ENCODE peak calls at places on chromosomes 2 and 18, in ten cellular contexts. D is stomach, F is tibial artery, K is esophagus squamous epithelium, R is uterus, W is psoas muscle, Z is neuronal stem cell, I is ovary, V is suprapubic skin, L is mucosa of descending colon. T is an unnamed sample.
A peak's percentile ranks its signal among the peaks of the same experiment; 100 is the strongest.

GRCh38 chr18:3383381-3383915 is 66.5 kb upstream of the TGIF1 start:
- DNase-seq in I (no peak), D (no peak), R (no peak), Z (peak; percentile 32), L (no peak), F (no peak), V (no peak), K (no peak), W (no peak), T (no peak)

GRCh38 chr2:149652520-149652919 is 64.9 kb upstream of the MMADHC start:
- DNase-seq in K (no peak), Z (no peak), F (no peak), R (no peak), W (no peak), I (no peak), L (no peak), V (no peak), D (no peak), T (no peak)

GRCh38 chr2:235963853-235964577 is 204.2 kb downstream of the GBX2 start:
- DNase-seq in W (no peak), V (no peak), F (no peak), I (no peak), Z (no peak), R (no peak), K (no peak), L (no peak), D (no peak), T (no peak)

GRCh38 chr2:218010116-218010837 is 7.5 kb upstream of the TNS1 start:
- DNase-seq in I (peak; percentile 85), V (no peak), Z (peak; percentile 51), W (peak; percentile 82), F (peak; percentile 85), R (peak; percentile 76), K (no peak), D (peak; percentile 65), L (no peak), T (peak; percentile 82)

GRCh38 chr2:131394147-131394931 is 30.4 kb upstream of the RAB6D start:
- DNase-seq in L (peak; percentile 56), F (no peak), I (no peak), K (no peak), D (no peak), V (no peak), R (no peak), W (peak; percentile 54), Z (peak; percentile 44), T (no peak)

GRCh38 chr2:28982381-28982950 is 1.4 kb downstream of the TOGARAM2 start:
- DNase-seq in I (no peak), R (no peak), D (no peak), K (no peak), W (no peak), Z (no peak), L (no peak), V (no peak), F (peak; percentile 48), T (no peak)

GRCh38 chr2:25341753-25342371 is at the start of gene DNMT3A:
- DNase-seq in W (peak; percentile 86), V (no peak), L (peak; percentile 79), Z (no peak), I (peak; percentile 86), R (peak; percentile 75), F (peak; percentile 81), K (no peak), D (peak; percentile 74), T (peak; percentile 56)

GRCh38 chr2:190867182-190867581 is 13.4 kb upstream of the GLS start:
- DNase-seq in R (no peak), Z (no peak), L (no peak), I (no peak), D (no peak), W (no peak), V (no peak), F (no peak), K (no peak), T (no peak)

GRCh38 chr2:42141687-42142475 is 27.3 kb upstream of the EML4 start:
- DNase-seq in R (peak; percentile 56), K (no peak), Z (no peak), W (no peak), L (peak; percentile 73), I (peak; percentile 56), F (peak; percentile 75), D (peak; percentile 63), V (peak; percentile 81), T (peak; percentile 69)

GRCh38 chr2:159091381-159091780 is 122.9 kb downstream of the TANC1 start:
- DNase-seq in V (no peak), W (no peak), I (no peak), L (no peak), D (no peak), R (no peak), K (no peak), Z (no peak), F (no peak), T (no peak)

GRCh38 chr2:181774601-181775179 is 94.4 kb upstream of the NEUROD1 start:
- DNase-seq in Z (no peak), W (no peak), F (no peak), D (no peak), V (no peak), R (no peak), L (no peak), K (no peak), I (no peak), T (no peak)

GRCh38 chr2:12579018-12579417 is 137.7 kb upstream of the TRIB2 start:
- DNase-seq in F (no peak), L (no peak), Z (no peak), K (no peak), R (no peak), W (no peak), D (no peak), V (no peak), I (no peak), T (no peak)

GRCh38 chr2:195317533-195317932 is 339.5 kb upstream of the SLC39A10 start:
- DNase-seq in D (no peak), I (no peak), W (no peak), R (no peak), F (no peak), Z (no peak), K (no peak), V (no peak), L (no peak), T (no peak)

GRCh38 chr2:204027105-204027504 is 90.5 kb downstream of the ICOS start:
- DNase-seq in F (no peak), K (no peak), R (no peak), Z (no peak), L (no peak), D (no peak), I (no peak), W (no peak), V (no peak), T (no peak)

GRCh38 chr2:30428827-30429461 is 18.1 kb upstream of the LCLAT1 start:
- DNase-seq in I (no peak), Z (no peak), W (no peak), R (no peak), K (no peak), F (no peak), D (no peak), V (no peak), L (no peak), T (no peak)

GRCh38 chr18:9741821-9742541 is 33.9 kb downstream of the RAB31 start:
- DNase-seq in K (no peak), D (no peak), R (no peak), F (peak; percentile 71), I (no peak), L (no peak), V (no peak), Z (no peak), W (peak; percentile 71), T (no peak)
- H3K4me1 ChIP-seq in K (peaks cover 56% of the 10 kb centered on the region), D (peaks cover 12% of the 10 kb centered on the region), R (peaks cover 10% of the 10 kb centered on the region), F (no peaks in the 10 kb centered on the region), I (peaks cover 13% of the 10 kb centered on the region), L (peaks cover 4% of the 10 kb centered on the region), V (peaks cover 26% of the 10 kb centered on the region), Z (peaks cover 30% of the 10 kb centered on the region), W (peaks cover 4% of the 10 kb centered on the region), T (peaks cover 17% of the 10 kb centered on the region)

DNA sequence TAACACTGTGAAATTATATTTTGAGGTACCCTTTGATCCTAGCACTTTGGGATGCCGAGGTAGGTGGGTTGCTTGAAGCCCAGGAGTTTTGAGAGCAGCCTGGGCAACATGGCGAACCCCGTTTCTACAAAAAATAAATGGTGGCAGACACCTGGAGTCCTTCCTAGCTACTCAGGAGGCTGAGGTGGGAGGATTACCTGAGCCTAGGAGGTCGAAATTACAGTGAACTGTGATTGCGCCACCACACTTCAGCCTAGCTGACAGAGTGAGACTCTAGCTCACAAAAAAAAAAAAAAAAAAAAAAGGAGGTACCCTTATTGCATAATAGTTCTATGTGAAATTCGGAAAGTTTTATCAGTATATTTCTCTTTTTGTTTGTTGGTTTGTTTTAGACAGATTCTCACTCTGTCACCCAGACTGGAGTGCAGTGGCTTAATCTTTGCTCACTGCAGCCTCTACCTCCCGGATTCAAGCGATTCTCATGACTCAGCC is 59.2 kb upstream of the SCYGR2 start:
- DNase-seq in I (no peak), F (no peak), Z (no peak), V (no peak), W (no peak), L (no peak), K (no peak), D (no peak), R (no peak), T (no peak)
- H3K36me3 ChIP-seq in I (no peaks in the 10 kb centered on the region), F (peaks cover 43% of the 10 kb centered on the region), Z (peaks cover 57% of the 10 kb centered on the region), V (peaks cover 63% of the 10 kb centered on the region), W (peaks cover 3% of the 10 kb centered on the region), L (no peaks in the 10 kb centered on the region), K (peaks cover 12% of the 10 kb centered on the region), D (peaks cover 74% of the 10 kb centered on the region), R (no peaks in the 10 kb centered on the region), T (peaks cover 16% of the 10 kb centered on the region)

GRCh38 chr2:85257359-85258193 is 70.2 kb downstream of the TGOLN2 start:
- DNase-seq in K (no peak), W (no peak), D (no peak), L (no peak), Z (no peak), I (no peak), F (no peak), R (no peak), V (no peak), T (no peak)
- H3K4me1 ChIP-seq in K (peaks cover 70% of the 10 kb centered on the region), W (peaks cover 25% of the 10 kb centered on the region), D (peaks cover 17% of the 10 kb centered on the region), L (no peaks in the 10 kb centered on the region), Z (peaks cover 57% of the 10 kb centered on the region), I (peaks cover 32% of the 10 kb centered on the region), F (peaks cover 6% of the 10 kb centered on the region), R (peaks cover 26% of the 10 kb centered on the region), V (peaks cover 50% of the 10 kb centered on the region), T (peaks cover 19% of the 10 kb centered on the region)

GRCh38 chr2:3472296-3472695 is 47.0 kb downstream of the ADI1 start:
- DNase-seq in W (no peak), V (no peak), Z (no peak), R (no peak), I (no peak), L (no peak), F (no peak), K (no peak), D (no peak), T (no peak)

GRCh38 chr2:3478846-3479385 is 40.4 kb downstream of the ADI1 start:
- DNase-seq in F (no peak), V (no peak), L (no peak), W (peak; percentile 23), I (no peak), K (no peak), D (no peak), Z (no peak), R (no peak), T (no peak)

GRCh38 chr2:3472966-3473365 is 46.4 kb downstream of the ADI1 start:
- DNase-seq in K (no peak), W (peak; percentile 23), L (no peak), R (no peak), Z (no peak), I (no peak), D (no peak), V (no peak), F (no peak), T (no peak)

GRCh38 chr2:3476386-3477033 is 42.8 kb downstream of the ADI1 start:
- DNase-seq in R (no peak), I (no peak), D (no peak), Z (no peak), V (no peak), W (peak; percentile 59), F (no peak), K (no peak), L (peak; percentile 10), T (no peak)

GRCh38 chr2:3475771-3476170 is 43.6 kb downstream of the ADI1 start:
- DNase-seq in V (no peak), F (no peak), L (no peak), D (no peak), R (no peak), Z (no peak), W (peak; percentile 38), I (no peak), K (no peak), T (no peak)
- H3K36me3 ChIP-seq in V (peaks cover 38% of the 10 kb centered on the region), F (peaks cover 14% of the 10 kb centered on the region), L (no peaks in the 10 kb centered on the region), D (peaks cover 76% of the 10 kb centered on the region), R (no peaks in the 10 kb centered on the region), Z (peaks cover 67% of the 10 kb centered on the region), W (no peaks in the 10 kb centered on the region), I (no peaks in the 10 kb centered on the region), K (peaks cover 13% of the 10 kb centered on the region), T (no peaks in the 10 kb centered on the region)

T was measured in body of pancreas.